ENCODE peak calls at places on chromosomes 12 and 14, in eight cellular contexts. A, K, Q, H, L, B, N and O are unnamed samples.

GRCh38 chr14:50003213-50004021 is 110.5 kb downstream of the ARF6 start:
- DNase-seq in A (peak; percentile 31), K (peak; percentile 95), Q (peak; percentile 82), H (peak; percentile 90), L (peak; percentile 95), B (peak; percentile 57), N (peak; percentile 73), O (peak; percentile 89)

GRCh38 chr14:96424104-96424989 is 32.4 kb downstream of the AK7 start:
- DNase-seq in A (peak; percentile 82), K (peak; percentile 45), Q (peak; percentile 70), H (peak; percentile 35), L (peak; percentile 48), B (peak; percentile 13), N (no peak), O (peak; percentile 70)

GRCh38 chr12:71973687-71974086 is 35.0 kb downstream of the TPH2 start:
- DNase-seq in A (no peak), K (no peak), Q (no peak), H (no peak), L (no peak), B (no peak), N (no peak), O (no peak)

GRCh38 chr12:51874486-51874885 is 13.4 kb upstream of the ANKRD33 start:
- DNase-seq in A (no peak), K (no peak), Q (no peak), H (no peak), L (no peak), B (no peak), N (no peak), O (no peak)

GRCh38 chr14:51145246-51145645 is 50.3 kb upstream of the TRIM9 start:
- DNase-seq in A (no peak), K (no peak), Q (no peak), H (no peak), L (no peak), B (no peak), N (no peak), O (no peak)

GRCh38 chr12:12018454-12018853 is 52.3 kb upstream of the BCL2L14 start:
- DNase-seq in A (no peak), K (no peak), Q (no peak), H (no peak), L (no peak), B (no peak), N (no peak), O (peak; percentile 26)

GRCh38 chr14:59275668-59276067 is 87.2 kb downstream of the DAAM1 start:
- DNase-seq in A (peak; percentile 89), K (no peak), Q (no peak), H (no peak), L (no peak), B (no peak), N (no peak), O (no peak)

GRCh38 chr14:51564460-51564859 is 87.2 kb upstream of the FRMD6 start:
- DNase-seq in A (no peak), K (no peak), Q (no peak), H (no peak), L (no peak), B (no peak), N (no peak), O (no peak)

GRCh38 chr12:132955094-132955932 is 793 bp downstream of the ZNF605 start:
- DNase-seq in A (peak; percentile 60), K (peak; percentile 28), Q (no peak), H (peak; percentile 45), L (peak; percentile 19), B (peak; percentile 18), N (peak; percentile 31), O (no peak)

GRCh38 chr14:64910847-64911495 is 3.3 kb upstream of the CHURC1 start:
- DNase-seq in A (peak; percentile 46), K (no peak), Q (no peak), H (no peak), L (no peak), B (no peak), N (no peak), O (no peak)

GRCh38 chr14:62819931-62820330 is 225.3 kb downstream of the KCNH5 start:
- DNase-seq in A (no peak), K (no peak), Q (no peak), H (no peak), L (no peak), B (no peak), N (no peak), O (no peak)

GRCh38 chr14:43872752-43873655 is 634.1 kb downstream of the FSCB start:
- DNase-seq in A (no peak), K (no peak), Q (no peak), H (no peak), L (no peak), B (no peak), N (no peak), O (no peak)

GRCh38 chr14:85421166-85421877 is 108.6 kb upstream of the FLRT2 start:
- DNase-seq in A (no peak), K (no peak), Q (no peak), H (no peak), L (no peak), B (no peak), N (no peak), O (no peak)

GRCh38 chr12:30417697-30418231 is 277.9 kb downstream of the IPO8 start:
- DNase-seq in A (peak; percentile 10), K (no peak), Q (no peak), H (peak; percentile 21), L (peak; percentile 8), B (no peak), N (no peak), O (no peak)

GRCh38 chr14:65620195-65620594 is 207.7 kb downstream of the FUT8 start:
- DNase-seq in A (no peak), K (no peak), Q (no peak), H (no peak), L (no peak), B (no peak), N (no peak), O (no peak)

GRCh38 chr12:112112423-112113132 is 4.0 kb upstream of the NAA25 start:
- DNase-seq in A (no peak), K (no peak), Q (no peak), H (no peak), L (no peak), B (no peak), N (no peak), O (no peak)

DNA sequence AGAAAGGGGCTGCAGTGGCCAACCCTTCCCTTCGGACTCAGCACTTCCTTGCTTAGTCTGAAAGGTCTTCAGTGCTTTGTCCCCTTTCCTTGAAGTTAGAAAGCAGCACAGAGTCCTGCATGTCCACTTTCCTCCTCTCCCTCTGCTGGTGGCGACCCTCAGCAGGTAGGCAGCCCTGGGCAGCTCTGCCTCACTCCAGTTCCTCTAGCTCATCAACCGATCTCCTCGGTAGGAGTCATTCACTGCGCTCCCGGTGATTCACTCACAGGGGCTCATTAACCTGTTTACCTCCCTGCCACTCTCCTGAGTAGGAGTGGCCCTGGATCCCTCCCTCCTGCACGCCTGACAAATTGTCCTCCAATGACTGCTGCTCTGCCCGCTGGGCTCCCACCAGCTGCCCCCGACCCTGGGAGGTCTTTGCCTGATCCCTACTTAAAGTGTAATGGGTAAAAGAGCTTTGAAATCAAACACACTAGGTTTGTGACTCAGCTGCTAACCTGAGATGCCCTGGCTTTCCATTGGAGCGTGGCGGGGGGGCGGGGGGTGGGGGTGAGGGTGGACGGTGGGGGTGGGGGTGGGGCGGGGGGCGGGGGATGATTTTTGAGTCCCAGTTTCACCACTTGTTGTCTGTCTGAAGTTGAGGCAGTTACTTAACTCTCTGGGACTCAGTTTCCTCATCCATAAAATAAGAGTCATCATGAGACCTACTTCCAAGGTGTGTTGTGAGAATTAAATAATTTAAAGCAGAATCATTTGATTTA is 4.2 kb downstream of the SCNN1A start:
- DNase-seq in A (peak; percentile 33), K (peak; percentile 88), Q (no peak), H (no peak), L (peak; percentile 84), B (no peak), N (peak; percentile 75), O (peak; percentile 96)
- H3K4me3 ChIP-seq in A (no peak overlapping the region), K (peak overlapping the region; percentile 3), Q (no peak overlapping the region), H (no peak overlapping the region), L (no peak overlapping the region), B (no peak overlapping the region), N (no peak overlapping the region), O (no peak overlapping the region)

DNA sequence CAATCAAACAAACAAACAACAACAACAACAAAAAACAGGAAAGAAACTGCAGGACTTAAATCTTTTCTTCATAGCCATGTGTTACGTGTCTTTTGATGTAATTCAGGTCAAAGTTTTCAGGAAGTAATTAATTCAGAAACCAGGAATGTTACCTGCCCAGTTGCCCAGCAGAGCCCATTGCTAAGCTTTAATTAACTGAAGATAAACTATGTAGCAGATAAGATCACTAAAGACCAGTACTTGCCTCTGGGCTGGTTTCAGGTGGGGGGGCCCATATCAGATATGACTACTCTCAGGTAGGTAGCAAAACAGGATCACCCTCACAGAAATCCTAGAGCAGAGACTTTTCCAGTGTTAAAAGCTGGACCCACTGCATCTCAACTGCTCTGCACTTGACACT is 69.2 kb downstream of the LIN7A start:
- DNase-seq in A (no peak), K (no peak), Q (no peak), H (no peak), L (no peak), B (no peak), N (no peak), O (no peak)
- TF ChIP-seq CTCF in A (no peak), K (no peak), Q (no peak), H (no peak), L (no peak), B (no peak), N (no peak), O (no peak)

DNA sequence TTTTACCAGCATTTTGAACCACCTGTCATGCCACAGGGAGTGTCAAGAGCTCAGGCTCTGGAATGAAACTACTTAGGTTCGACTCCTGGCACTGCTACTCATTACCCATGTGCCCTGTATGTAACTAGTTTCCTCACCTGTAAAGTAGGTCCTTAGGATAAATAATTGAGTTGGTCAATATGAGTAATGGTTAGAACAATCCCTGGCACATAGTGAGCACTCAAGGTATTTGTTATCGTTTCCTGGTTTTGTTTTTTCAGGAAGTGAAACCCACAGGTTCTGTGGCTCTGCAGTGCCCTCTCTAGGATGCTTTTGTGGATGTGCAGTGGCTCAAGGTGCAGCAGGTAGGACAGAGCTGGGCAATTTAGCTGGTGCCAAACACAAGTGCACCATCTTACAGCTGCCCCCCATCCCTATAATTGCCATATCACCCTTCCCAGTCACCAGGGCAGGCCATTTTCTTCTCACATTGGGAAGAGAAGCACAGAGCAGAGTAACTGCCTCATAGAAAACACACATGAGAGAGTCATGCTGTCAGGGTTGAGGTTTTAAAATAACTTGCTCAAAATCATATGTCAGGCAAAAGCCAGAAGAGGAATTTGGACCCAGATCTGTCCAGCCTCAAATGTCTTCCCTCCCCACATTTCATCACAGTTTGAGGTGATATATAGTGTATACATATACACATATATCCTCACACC is 297.5 kb downstream of the RPAP3 start:
- DNase-seq in A (peak; percentile 12), K (no peak), Q (no peak), H (no peak), L (peak; percentile 16), B (peak; percentile 22), N (no peak), O (peak; percentile 53)
- H3K4me1 ChIP-seq in A (peaks cover 4% of the 10 kb centered on the region), K (no peaks in the 10 kb centered on the region), Q (no peaks in the 10 kb centered on the region), H (no peaks in the 10 kb centered on the region), L (no peaks in the 10 kb centered on the region), B (no peaks in the 10 kb centered on the region), N (no peaks in the 10 kb centered on the region), O (peaks cover 3% of the 10 kb centered on the region)

DNA sequence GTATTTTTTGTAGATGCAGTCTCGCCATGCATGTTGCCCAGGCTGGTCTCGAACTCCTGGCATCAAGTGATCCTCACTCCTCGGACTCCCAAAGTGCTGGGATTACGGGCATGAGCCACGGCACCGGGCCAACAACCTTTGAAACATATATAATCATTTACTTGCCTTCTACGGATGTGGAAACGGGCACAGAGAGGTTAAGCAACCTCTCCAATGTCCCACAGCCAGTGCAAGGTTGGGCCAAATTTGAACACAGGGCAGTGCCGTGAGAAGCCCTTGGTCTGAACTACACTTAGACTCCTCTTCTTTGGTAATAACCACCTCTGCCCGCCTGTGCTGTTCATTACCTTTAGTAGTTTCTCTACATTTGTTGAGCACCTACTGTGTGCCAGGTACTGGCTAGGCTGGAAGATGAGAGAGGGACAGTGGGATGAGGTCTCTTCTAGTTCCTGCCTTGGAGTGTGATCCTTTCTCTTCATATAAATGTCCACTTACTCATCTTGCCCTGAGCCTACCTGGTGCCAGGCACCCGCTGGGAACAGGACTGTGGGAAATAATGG is 2.2 kb downstream of the DDX54 start:
- DNase-seq in A (no peak), K (no peak), Q (no peak), H (no peak), L (no peak), B (no peak), N (no peak), O (no peak)
- H3K4me3 ChIP-seq in A (no peak overlapping the region), K (no peak overlapping the region), Q (no peak overlapping the region), H (no peak overlapping the region), L (no peak overlapping the region), B (peak overlapping the region; percentile 93), N (no peak overlapping the region), O (no peak overlapping the region)